ENCODE peak calls at places on chromosomes 13 and 19, in nine cellular contexts. M is Calu3, V is heart right ventricle, K is WTC11, G is glutamatergic neuron, U is cardiac fibroblast, L is fibroblast of pulmonary artery, Z is activated B cell treated with CpG ODN at 0.5 μM for 24 hours, Q is kidney. A is an unnamed sample.

GRCh38 chr19:1206063-1206732 is 620 bp downstream of the STK11 start:
- DNase-seq in M (no peak), V (no peak), K (no peak), G (peak), U (no peak), L (no peak), Z (no peak), Q (peak), A (no peak)

GRCh38 chr13:46132109-46132508 is 27.3 kb upstream of the CPB2 start:
- DNase-seq in M (no peak), V (no peak), K (no peak), G (no peak), U (no peak), L (no peak), Z (no peak), Q (no peak), A (no peak)

GRCh38 chr19:4795400-4795799 is 3.9 kb downstream of the FEM1A start:
- DNase-seq in M (no peak), V (no peak), K (no peak), G (no peak), U (no peak), L (no peak), Z (no peak), Q (no peak), A (no peak)

GRCh38 chr19:12841094-12841493 is 2.8 kb downstream of the MAST1 start:
- DNase-seq in M (no peak), V (no peak), K (peak), G (peak), U (peak), L (peak), Z (no peak), Q (no peak), A (peak)

GRCh38 chr19:18972301-18972831 is 31.3 kb upstream of the HOMER3 start:
- DNase-seq in M (no peak), V (no peak), K (no peak), G (no peak), U (peak), L (peak), Z (no peak), Q (no peak), A (no peak)

GRCh38 chr13:35621989-35622388 is 145.5 kb upstream of the MAB21L1 start:
- DNase-seq in M (no peak), V (no peak), K (no peak), G (no peak), U (peak), L (peak), Z (no peak), Q (no peak), A (no peak)

GRCh38 chr13:44281252-44282000 is 92.2 kb upstream of the SERP2 start:
- DNase-seq in M (peak), V (no peak), K (no peak), G (no peak), U (no peak), L (no peak), Z (no peak), Q (no peak), A (no peak)

GRCh38 chr13:87925006-87925405 is 253.8 kb downstream of the SLITRK5 start:
- DNase-seq in M (no peak), V (no peak), K (no peak), G (no peak), U (no peak), L (no peak), Z (no peak), Q (no peak), A (no peak)

GRCh38 chr13:76225815-76226489 is 589.8 kb downstream of the LMO7 start:
- DNase-seq in M (no peak), V (peak), K (no peak), G (no peak), U (peak), L (peak), Z (no peak), Q (no peak), A (no peak)

GRCh38 chr13:28401303-28402056 is 93.4 kb downstream of the FLT1 start:
- DNase-seq in M (no peak), V (no peak), K (no peak), G (no peak), U (peak), L (peak), Z (no peak), Q (no peak), A (no peak)

GRCh38 chr13:44497801-44498200 is 78.3 kb downstream of the TSC22D1 start:
- DNase-seq in M (no peak), V (no peak), K (no peak), G (no peak), U (no peak), L (no peak), Z (no peak), Q (no peak), A (no peak)

GRCh38 chr19:38355728-38356725 is 18.3 kb upstream of the PSMD8 start:
- DNase-seq in M (no peak), V (no peak), K (no peak), G (no peak), U (no peak), L (no peak), Z (no peak), Q (peak), A (no peak)

GRCh38 chr13:79194272-79194671 is 211.8 kb downstream of the RBM26 start:
- DNase-seq in M (no peak), V (no peak), K (no peak), G (no peak), U (no peak), L (no peak), Z (no peak), Q (no peak), A (no peak)

GRCh38 chr19:48635966-48636858 is 967 bp downstream of the DBP start:
- DNase-seq in M (no peak), V (no peak), K (no peak), G (no peak), U (no peak), L (no peak), Z (no peak), Q (peak), A (no peak)

GRCh38 chr19:17340871-17341357 is 3.6 kb downstream of the GTPBP3 start:
- DNase-seq in M (no peak), V (no peak), K (peak), G (peak), U (no peak), L (no peak), Z (no peak), Q (no peak), A (no peak)

GRCh38 chr13:40061466-40062450 is 406.3 kb downstream of the COG6 start:
- DNase-seq in M (no peak), V (no peak), K (no peak), G (no peak), U (peak), L (peak), Z (no peak), Q (no peak), A (no peak)

GRCh38 chr19:30799854-30800755 is 427.9 kb downstream of the ZNF536 start:
- DNase-seq in M (no peak), V (peak), K (peak), G (peak), U (peak), L (no peak), Z (no peak), Q (no peak), A (peak)

GRCh38 chr19:48351341-48351752 is 12.4 kb downstream of the TMEM143 start:
- DNase-seq in M (peak), V (peak), K (peak), G (peak), U (peak), L (peak), Z (peak), Q (peak), A (peak)

GRCh38 chr19:45164577-45165335 is 4.0 kb upstream of the NKPD1 start:
- DNase-seq in M (peak), V (peak), K (peak), G (peak), U (peak), L (peak), Z (peak), Q (peak), A (no peak)

GRCh38 chr19:3557461-3558248 is at the start of gene MFSD12:
- DNase-seq in M (peak), V (peak), K (peak), G (peak), U (peak), L (peak), Z (peak), Q (peak), A (peak)

GRCh38 chr19:3556423-3556977 is 886 bp downstream of the MFSD12 start:
- DNase-seq in M (no peak), V (no peak), K (no peak), G (no peak), U (no peak), L (no peak), Z (no peak), Q (no peak), A (no peak)

GRCh38 chr19:3554254-3555083 is 2.9 kb downstream of the MFSD12 start:
- DNase-seq in M (no peak), V (no peak), K (no peak), G (no peak), U (no peak), L (no peak), Z (no peak), Q (no peak), A (no peak)

GRCh38 chr19:3555653-3556422 is 1.5 kb downstream of the MFSD12 start:
- DNase-seq in M (no peak), V (no peak), K (no peak), G (no peak), U (no peak), L (no peak), Z (no peak), Q (no peak), A (no peak)

DNA sequence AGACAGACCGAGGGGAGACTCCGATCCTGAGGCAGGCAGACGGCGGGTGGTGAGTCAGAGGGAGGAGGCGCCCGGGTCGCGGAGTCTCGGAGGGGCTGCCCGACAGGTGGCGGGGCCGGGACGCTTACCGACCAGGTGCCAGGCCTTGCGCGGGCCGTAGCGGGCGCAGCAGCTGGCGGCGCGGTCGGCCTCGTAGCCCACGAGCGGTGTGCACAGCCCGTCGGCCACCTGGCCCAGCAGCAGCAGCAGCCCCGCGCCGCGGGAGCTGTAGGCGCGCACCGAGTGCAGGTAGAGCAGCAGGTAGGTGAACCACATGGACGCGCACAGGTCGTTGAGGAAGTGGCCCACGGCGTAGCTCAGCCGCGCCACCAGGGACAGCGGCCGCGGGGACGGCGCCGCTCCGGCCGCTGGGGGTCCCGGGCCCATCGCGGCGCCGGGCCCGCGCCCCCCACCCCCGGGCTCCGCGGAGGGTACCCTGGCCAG is 367 bp downstream of the MFSD12 start:
- DNase-seq in M (peak), V (no peak), K (peak), G (peak), U (no peak), L (no peak), Z (peak), Q (peak), A (no peak)
- TF ChIP-seq CTCF in M (no peak), V (peak), K (no peak), G (no peak), U (no peak), L (no peak), Z (no peak), Q (peak), A (peak)

DNA sequence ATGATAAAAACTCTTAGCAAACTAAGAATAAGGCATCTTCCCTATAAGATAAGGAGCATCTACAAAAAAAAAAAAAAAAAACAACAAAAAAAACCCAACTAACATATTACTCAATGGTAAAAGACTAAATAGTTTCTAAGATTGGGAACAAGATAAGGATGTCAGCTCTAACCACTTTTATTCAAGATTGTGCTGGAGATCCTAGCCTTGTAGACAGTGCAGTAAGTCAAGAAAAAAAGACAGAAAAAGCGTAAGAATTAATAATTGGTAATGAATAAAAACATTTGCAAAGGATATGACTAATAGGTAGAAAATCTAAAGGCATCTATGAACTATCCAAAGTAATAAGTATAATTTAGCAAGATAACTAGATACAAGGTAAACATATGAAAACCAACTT is 33.0 kb downstream of the ZIC2 start:
- DNase-seq in M (no peak), V (no peak), K (no peak), G (no peak), U (no peak), L (no peak), Z (no peak), Q (no peak), A (no peak)
- TF ChIP-seq CTCF in M (no peak), V (no peak), K (no peak), G (no peak), U (no peak), L (no peak), Z (no peak), Q (no peak), A (no peak)

GRCh38 chr19:11530432-11530831 is 1.5 kb upstream of the ECSIT start:
- DNase-seq in M (peak), V (peak), K (peak), G (peak), U (peak), L (peak), Z (no peak), Q (peak), A (peak)
- TF ChIP-seq CTCF in M (no peak), V (peak), K (no peak), G (no peak), U (peak), L (peak), Z (no peak), Q (no peak), A (peak)

DNA sequence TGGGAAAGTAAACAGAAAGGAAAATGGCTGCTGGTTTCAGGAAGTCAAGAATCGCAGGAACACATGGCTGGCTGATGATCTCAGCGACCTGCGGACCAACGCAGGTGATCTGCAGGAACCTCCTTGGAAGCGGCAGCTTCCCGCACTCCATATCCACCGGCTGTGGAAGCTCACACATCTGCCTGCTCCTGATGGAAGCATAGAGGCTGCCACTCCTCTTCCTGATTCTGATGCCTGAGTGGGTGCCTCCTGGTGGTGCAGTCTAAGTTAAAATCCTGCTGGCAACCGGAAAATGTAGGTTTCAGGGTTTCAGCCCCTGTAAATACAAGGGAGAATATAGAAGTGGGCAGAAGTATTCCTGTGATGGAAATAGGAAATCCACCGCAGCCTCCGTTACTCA is 75.5 kb downstream of the TNFSF13B start:
- DNase-seq in M (no peak), V (no peak), K (peak), G (no peak), U (no peak), L (no peak), Z (no peak), Q (no peak), A (no peak)
- TF ChIP-seq CTCF in M (no peak), V (no peak), K (no peak), G (no peak), U (no peak), L (no peak), Z (no peak), Q (no peak), A (no peak)

DNA sequence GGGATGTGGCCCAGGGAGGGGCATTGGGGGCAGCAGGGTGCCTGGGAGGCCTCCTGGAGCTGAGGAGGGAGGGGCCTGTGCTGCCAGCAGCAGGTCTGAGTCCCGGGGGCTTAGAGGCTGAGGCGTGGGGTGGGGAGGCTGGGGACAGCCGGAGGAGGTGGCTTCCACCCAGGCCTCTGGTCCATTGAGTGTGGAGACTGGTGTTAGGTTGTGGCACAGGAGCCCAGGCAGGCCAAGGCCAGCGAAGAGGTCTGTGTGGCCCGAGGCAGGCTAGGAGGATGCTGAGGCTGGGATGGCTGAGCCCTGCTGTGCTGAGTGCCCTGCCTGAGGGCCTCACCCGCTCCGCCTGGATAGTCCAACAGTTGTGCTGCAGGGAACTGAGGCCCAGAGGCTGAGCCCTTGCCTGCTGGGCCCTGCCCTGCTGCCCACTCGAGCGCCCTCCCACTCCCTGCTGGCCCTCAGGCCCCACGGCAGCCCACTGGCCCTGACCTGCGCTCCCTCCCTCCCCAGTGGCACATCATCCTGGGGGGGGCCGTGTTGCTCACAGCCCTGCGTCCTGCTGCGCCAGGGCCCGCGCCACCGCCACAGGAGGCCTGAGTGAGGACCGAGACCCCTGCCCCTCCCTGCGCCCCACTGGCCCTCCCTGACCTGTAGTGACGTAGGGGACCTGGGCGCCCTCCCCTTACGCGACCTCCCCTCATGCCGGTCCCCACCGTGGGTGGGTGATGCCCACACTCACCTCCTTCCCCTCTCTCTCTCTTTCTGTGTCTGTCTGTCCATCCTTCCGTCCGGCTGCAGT is 4.9 kb upstream of the GARIN5A start:
- DNase-seq in M (no peak), V (no peak), K (no peak), G (peak), U (no peak), L (no peak), Z (no peak), Q (peak), A (no peak)
- TF ChIP-seq CTCF in M (no peak), V (no peak), K (no peak), G (no peak), U (no peak), L (no peak), Z (no peak), Q (no peak), A (no peak)

A was measured in neural crest cell.